ENCODE peak calls at places on chromosomes 4 and X, in six cellular contexts. I is HepG2, E is HFF-Myc, Z is Calu3, Q is AG04449, U is astrocyte of the spinal cord. J is an unnamed sample.

GRCh38 chr4:1715002-1715761 is 3.1 kb upstream of the SLBP start:
- DNase-seq in Z (no peak), U (no peak), Q (no peak), E (no peak), I (no peak), J (no peak)

GRCh38 chr4:169619518-169619957 is 840 bp upstream of the CLCN3 start:
- DNase-seq in Z (peak; percentile 59), E (no peak), Q (no peak), I (peak; percentile 64), U (peak; percentile 65), J (no peak)

GRCh38 chr4:1862055-1862911 is 6.3 kb upstream of the LETM1 start:
- DNase-seq in E (no peak), U (no peak), Z (no peak), I (no peak), Q (no peak), J (no peak)

GRCh38 chr4:5788144-5788543 is 77.1 kb downstream of the EVC start:
- DNase-seq in E (no peak), U (no peak), Z (no peak), Q (no peak), I (no peak), J (peak; percentile 16)

GRCh38 chr4:91064157-91064853 is 937.1 kb downstream of the CCSER1 start:
- DNase-seq in U (peak; percentile 77), E (no peak), Q (no peak), Z (peak; percentile 8), I (peak; percentile 7), J (peak; percentile 68)

GRCh38 chr4:120808475-120809141 is 113.9 kb downstream of the PRDM5 start:
- DNase-seq in U (no peak), I (no peak), E (no peak), Q (no peak), Z (no peak), J (no peak)

GRCh38 chrX:70433848-70434351 is 10.7 kb upstream of the DLG3 start:
- DNase-seq in U (peak; percentile 42), E (no peak), Q (no peak), I (peak; percentile 54), Z (peak; percentile 83), J (no peak)

GRCh38 chr4:704198-704891 is 1.3 kb upstream of the PCGF3 start:
- DNase-seq in U (no peak), Z (no peak), I (no peak), Q (no peak), E (no peak), J (no peak)

GRCh38 chr4:98771959-98772619 is 113.7 kb upstream of the TSPAN5 start:
- DNase-seq in I (no peak), U (no peak), E (no peak), Z (no peak), Q (no peak), J (no peak)

GRCh38 chr4:37762294-37763163 is 64.0 kb upstream of the PGM2 start:
- DNase-seq in Q (no peak), Z (no peak), U (no peak), I (peak; percentile 9), E (no peak), J (no peak)

GRCh38 chrX:13659057-13659456 is 6.1 kb downstream of the TCEANC start:
- DNase-seq in E (no peak), Z (no peak), I (peak; percentile 8), U (peak; percentile 20), Q (no peak), J (no peak)

GRCh38 chrX:9724711-9725110 is 40.9 kb downstream of the GPR143 start:
- DNase-seq in Q (no peak), U (peak; percentile 23), Z (no peak), I (no peak), E (no peak), J (no peak)

GRCh38 chr4:105966046-105966445 is 70.8 kb downstream of the NPNT start:
- DNase-seq in Q (peak; percentile 74), E (peak; percentile 70), I (no peak), Z (no peak), U (peak; percentile 51), J (no peak)

GRCh38 chrX:40527543-40527942 is 53.2 kb upstream of the ATP6AP2 start:
- DNase-seq in U (no peak), E (no peak), Z (no peak), Q (no peak), I (no peak), J (no peak)

GRCh38 chr4:126071346-126072333 is 756.9 kb downstream of the FAT4 start:
- DNase-seq in U (peak; percentile 91), I (peak; percentile 11), Z (no peak), Q (peak; percentile 10), E (peak; percentile 71), J (no peak)

GRCh38 chr4:97270051-97270450 is 873.2 kb downstream of the STPG2 start:
- DNase-seq in I (no peak), Z (no peak), Q (no peak), U (no peak), E (no peak), J (no peak)

DNA sequence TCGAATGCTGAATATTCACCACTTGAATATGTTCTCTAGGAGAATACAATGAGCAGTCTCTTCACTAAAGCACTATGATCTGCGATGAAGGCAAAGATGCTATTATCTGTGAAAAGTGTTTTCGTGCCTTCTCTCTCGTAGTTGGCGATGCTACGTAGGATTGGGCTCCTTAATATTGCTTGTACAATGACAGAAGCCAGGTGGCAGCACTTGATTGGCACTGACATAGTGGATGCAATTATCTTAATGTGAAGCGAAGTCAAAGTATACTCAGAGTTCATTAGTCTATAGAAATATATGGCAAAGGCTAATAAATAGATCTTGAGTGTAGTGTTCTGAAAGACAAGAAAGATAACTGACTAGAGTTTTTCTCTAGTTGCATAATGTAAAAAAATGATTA is 1135.7 kb upstream of the AGA start:
- DNase-seq in I (peak; percentile 1), U (no peak), Q (no peak), E (no peak), Z (no peak), J (no peak)
- TF ChIP-seq CTCF in I (peak; percentile 7), U (no peak), Q (no peak), E (no peak), Z (no peak), J (peak; percentile 30)

GRCh38 chrX:133005038-133005437 is 46.6 kb upstream of the HS6ST2 start:
- DNase-seq in E (no peak), U (peak; percentile 5), I (peak; percentile 3), Z (peak; percentile 2), Q (no peak), J (no peak)
- TF ChIP-seq CTCF in E (peak; percentile 26), U (peak; percentile 65), I (peak; percentile 67), Z (peak; percentile 78), Q (peak; percentile 53), J (peak; percentile 87)

GRCh38 chr4:174278467-174278866 is 5.0 kb downstream of the FBXO8 start:
- DNase-seq in U (no peak), Z (no peak), I (no peak), Q (no peak), E (no peak), J (no peak)

GRCh38 chr4:174277433-174277832 is 6.0 kb downstream of the FBXO8 start:
- DNase-seq in I (no peak), Z (no peak), Q (no peak), U (no peak), E (no peak), J (no peak)

GRCh38 chr4:174275101-174275500 is 8.4 kb downstream of the FBXO8 start:
- DNase-seq in Z (no peak), Q (no peak), E (no peak), U (no peak), I (no peak), J (no peak)

GRCh38 chr4:174274436-174274835 is 9.0 kb downstream of the FBXO8 start:
- DNase-seq in I (no peak), Q (no peak), Z (no peak), U (no peak), E (no peak), J (no peak)

GRCh38 chr4:174273960-174274359 is 9.5 kb downstream of the FBXO8 start:
- DNase-seq in Q (no peak), U (no peak), E (no peak), I (no peak), Z (no peak), J (no peak)
- TF ChIP-seq CTCF in Q (no peak), U (no peak), E (no peak), I (no peak), Z (no peak), J (no peak)

GRCh38 chr4:82363896-82364487 is 9.8 kb downstream of the HNRNPD start:
- DNase-seq in I (no peak), Z (no peak), E (no peak), Q (no peak), U (no peak), J (no peak)

GRCh38 chr4:82362565-82362964 is 11.2 kb downstream of the HNRNPD start:
- DNase-seq in Q (no peak), U (no peak), I (no peak), Z (no peak), E (no peak), J (no peak)

GRCh38 chr4:82357640-82358039 is 16.2 kb downstream of the HNRNPD start:
- DNase-seq in Z (no peak), E (no peak), Q (no peak), U (no peak), I (no peak), J (no peak)

GRCh38 chr4:82358773-82359324 is 14.9 kb downstream of the HNRNPD start:
- DNase-seq in U (no peak), E (no peak), I (no peak), Q (no peak), Z (no peak), J (no peak)

GRCh38 chr4:82360298-82361177 is 13.3 kb downstream of the HNRNPD start:
- DNase-seq in U (peak; percentile 45), Z (no peak), E (no peak), I (no peak), Q (no peak), J (no peak)
- TF ChIP-seq CTCF in U (peak; percentile 68), Z (no peak), E (peak; percentile 36), I (peak; percentile 54), Q (peak; percentile 39), J (peak; percentile 77)

GRCh38 chrX:50905334-50905733 is 5.2 kb upstream of the BMP15 start:
- DNase-seq in E (no peak), Q (no peak), Z (peak; percentile 46), I (peak; percentile 4), U (no peak), J (no peak)
- TF ChIP-seq CTCF in E (peak; percentile 14), Q (no peak), Z (peak; percentile 77), I (peak; percentile 28), U (peak; percentile 19), J (peak; percentile 58)

J was measured in type B pancreatic cell.